ENCODE peak calls at places on chromosomes 3 and 15, in seven cellular contexts. V is fibroblast of mammary gland, L is A549, I is body of pancreas, Y is AG10803, B is ovary, N is lower lobe of right lung. E is an unnamed sample.

GRCh38 chr3:84904819-84905555 is 53.8 kb upstream of the CADM2 start:
- DNase-seq in Y (no peak), I (no peak), B (no peak), N (no peak), V (no peak), L (no peak), E (no peak)

GRCh38 chr3:141653872-141654271 is 84.2 kb upstream of the RNF7 start:
- DNase-seq in V (no peak), L (no peak), I (no peak), Y (no peak), B (no peak), N (no peak), E (no peak)

GRCh38 chr3:155676252-155676981 is 68.5 kb downstream of the PLCH1 start:
- DNase-seq in V (peak), B (no peak), I (peak), L (no peak), Y (peak), N (no peak), E (peak)

GRCh38 chr3:52237659-52238172 is 1.2 kb downstream of the TWF2 start:
- DNase-seq in I (peak), V (peak), B (peak), N (peak), Y (peak), L (peak), E (peak)

GRCh38 chr3:102129774-102130608 is 280.7 kb downstream of the NFKBIZ start:
- DNase-seq in Y (peak), I (peak), N (no peak), B (peak), V (peak), L (peak), E (peak)

GRCh38 chr15:78763796-78764241 is 47.4 kb downstream of the ADAMTS7 start:
- DNase-seq in B (peak), V (no peak), N (peak), L (no peak), Y (no peak), I (no peak), E (no peak)

GRCh38 chr3:133663569-133664313 is 2.0 kb upstream of the TOPBP1 start:
- DNase-seq in L (peak), I (peak), V (peak), B (no peak), Y (peak), N (no peak), E (no peak)

GRCh38 chr3:127652246-127652995 is 20.3 kb upstream of the ABTB1 start:
- DNase-seq in Y (peak), V (peak), B (peak), I (peak), L (peak), N (peak), E (peak)

GRCh38 chr3:101036213-101036618 is 43.0 kb upstream of the ABI3BP start:
- DNase-seq in B (no peak), I (peak), N (no peak), L (peak), Y (peak), V (peak), E (no peak)

GRCh38 chr3:13207578-13207922 is 134.3 kb upstream of the IQSEC1 start:
- DNase-seq in N (peak), Y (no peak), B (no peak), V (no peak), I (no peak), L (no peak), E (no peak)

GRCh38 chr3:195256639-195257453 is 14.1 kb downstream of the XXYLT1 start:
- DNase-seq in V (no peak), N (no peak), L (no peak), B (peak), I (no peak), Y (no peak), E (no peak)

GRCh38 chr15:49521802-49522201 is 98.8 kb downstream of the FGF7 start:
- DNase-seq in Y (no peak), B (no peak), N (no peak), L (no peak), I (no peak), V (peak), E (no peak)

GRCh38 chr3:36244728-36245127 is 135.6 kb upstream of the STAC start:
- DNase-seq in Y (peak), L (no peak), N (no peak), B (no peak), I (no peak), V (peak), E (no peak)

GRCh38 chr3:39989746-39990145 is 180.3 kb downstream of the MYRIP start:
- DNase-seq in I (no peak), N (no peak), L (no peak), Y (no peak), B (no peak), V (no peak), E (no peak)

GRCh38 chr3:108780235-108780634 is 23.0 kb upstream of the RETNLB start:
- DNase-seq in B (no peak), L (no peak), I (no peak), V (no peak), Y (no peak), N (no peak), E (no peak)

GRCh38 chr15:70596354-70597055 is 166.9 kb downstream of the UACA start:
- DNase-seq in N (no peak), I (no peak), Y (peak), V (peak), B (no peak), L (peak), E (no peak)

GRCh38 chr15:84826369-84826823 is 9.2 kb downstream of the ALPK3 start:
- DNase-seq in N (no peak), B (no peak), I (peak), Y (peak), V (peak), L (peak), E (no peak)

GRCh38 chr3:16400143-16400935 is 113.2 kb downstream of the RFTN1 start:
- DNase-seq in I (no peak), B (no peak), Y (no peak), V (no peak), N (no peak), L (no peak), E (no peak)

GRCh38 chr15:78207641-78208340 is 26.6 kb downstream of the ACSBG1 start:
- DNase-seq in Y (no peak), I (no peak), B (no peak), V (no peak), N (no peak), L (no peak), E (no peak)

GRCh38 chr15:55846108-55846707 is 103.3 kb upstream of the PRTG start:
- DNase-seq in N (no peak), V (peak), I (peak), B (peak), Y (peak), L (peak), E (no peak)

GRCh38 chr3:101829066-101829830 is 20.1 kb upstream of the NFKBIZ start:
- DNase-seq in V (peak), B (peak), N (no peak), Y (peak), L (no peak), I (peak), E (peak)

GRCh38 chr3:99925584-99925983 is 107.9 kb downstream of the CMSS1 start:
- DNase-seq in V (peak), Y (peak), N (peak), L (no peak), B (peak), I (peak), E (peak)

GRCh38 chr3:140391041-140391440 is 286.8 kb upstream of the TRIM42 start:
- DNase-seq in L (peak), N (no peak), Y (no peak), B (no peak), V (no peak), I (no peak), E (no peak)

GRCh38 chr3:153906366-153906765 is 214.8 kb upstream of the ARHGEF26 start:
- DNase-seq in B (no peak), L (no peak), V (no peak), Y (no peak), I (no peak), N (no peak), E (no peak)

GRCh38 chr3:52109556-52110380 is 44.5 kb downstream of the POC1A start:
- DNase-seq in I (no peak), B (no peak), L (no peak), Y (no peak), N (peak), V (no peak), E (no peak)

GRCh38 chr3:104411760-104412159 is 954.9 kb upstream of the ALCAM start:
- DNase-seq in I (no peak), B (no peak), L (no peak), Y (peak), V (no peak), N (no peak), E (no peak)

GRCh38 chr3:41026394-41027177 is 172.7 kb upstream of the CTNNB1 start:
- DNase-seq in Y (peak), B (peak), V (peak), N (peak), L (peak), I (peak), E (peak)

GRCh38 chr15:99426431-99427105 is 139.2 kb upstream of the MEF2A start:
- DNase-seq in L (no peak), I (no peak), N (no peak), Y (no peak), B (peak), V (no peak), E (peak)

GRCh38 chr3:189683576-189684255 is 52.5 kb downstream of the TP63 start:
- DNase-seq in B (no peak), V (no peak), Y (no peak), I (no peak), L (no peak), N (no peak), E (no peak)

GRCh38 chr15:27686376-27686775 is 412.7 kb downstream of the OCA2 start:
- DNase-seq in L (no peak), B (no peak), N (no peak), V (no peak), Y (peak), I (no peak), E (no peak)

GRCh38 chr3:123620338-123620737 is 35.5 kb upstream of the HACD2 start:
- DNase-seq in B (no peak), L (no peak), I (no peak), N (no peak), Y (no peak), V (peak), E (no peak)

GRCh38 chr3:123613543-123613942 is 28.7 kb upstream of the HACD2 start:
- DNase-seq in Y (no peak), N (no peak), V (no peak), I (no peak), B (no peak), L (no peak), E (no peak)

GRCh38 chr3:123618076-123618703 is 33.3 kb upstream of the HACD2 start:
- DNase-seq in L (no peak), N (no peak), B (no peak), I (no peak), V (no peak), Y (no peak), E (no peak)

GRCh38 chr3:123618768-123619484 is 34.1 kb upstream of the HACD2 start:
- DNase-seq in N (peak), I (peak), V (peak), L (no peak), B (peak), Y (peak), E (peak)

GRCh38 chr3:123616593-123616992 is 31.7 kb upstream of the HACD2 start:
- DNase-seq in V (no peak), Y (no peak), N (no peak), B (no peak), I (no peak), L (no peak), E (no peak)
- H3K4me3 ChIP-seq in V (no peak), Y (no peak), N (no peak), B (no peak), I (no peak), L (no peak), E (no peak)

DNA sequence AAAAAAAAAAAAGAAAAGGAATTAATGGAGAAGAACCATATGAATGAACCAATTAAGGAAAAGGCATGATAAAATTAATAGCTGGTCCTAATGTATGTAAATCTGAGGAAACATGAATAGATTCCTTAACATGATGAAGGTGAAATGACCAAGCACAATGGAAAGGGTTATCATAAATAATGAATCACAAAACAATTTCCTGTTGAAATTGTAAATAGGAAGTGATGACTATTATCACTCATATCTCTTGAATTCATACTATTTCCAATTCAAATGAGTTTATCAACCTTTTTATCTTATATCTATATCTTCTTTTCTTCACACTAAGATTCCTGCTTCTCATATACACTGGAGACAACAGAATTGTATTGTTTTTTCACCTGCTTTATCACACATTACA is 32.0 kb downstream of the AADACL2 start:
- DNase-seq in B (no peak), Y (no peak), I (no peak), L (no peak), V (no peak), N (no peak), E (no peak)
- TF ChIP-seq CTCF in B (no peak), Y (no peak), I (no peak), L (no peak), V (no peak), N (no peak), E (no peak)

GRCh38 chr3:187919018-187919417 is 173.8 kb upstream of the BCL6 start:
- DNase-seq in V (no peak), B (no peak), N (no peak), Y (no peak), I (no peak), L (no peak), E (no peak)

GRCh38 chr3:187920871-187921270 is 175.6 kb upstream of the BCL6 start:
- DNase-seq in N (no peak), I (no peak), B (peak), Y (peak), V (peak), L (no peak), E (no peak)

GRCh38 chr3:187918081-187918644 is 172.9 kb upstream of the BCL6 start:
- DNase-seq in L (no peak), Y (no peak), B (no peak), N (no peak), I (no peak), V (no peak), E (no peak)

GRCh38 chr3:187919990-187920389 is 174.7 kb upstream of the BCL6 start:
- DNase-seq in Y (no peak), B (no peak), N (no peak), V (peak), I (no peak), L (no peak), E (no peak)

DNA sequence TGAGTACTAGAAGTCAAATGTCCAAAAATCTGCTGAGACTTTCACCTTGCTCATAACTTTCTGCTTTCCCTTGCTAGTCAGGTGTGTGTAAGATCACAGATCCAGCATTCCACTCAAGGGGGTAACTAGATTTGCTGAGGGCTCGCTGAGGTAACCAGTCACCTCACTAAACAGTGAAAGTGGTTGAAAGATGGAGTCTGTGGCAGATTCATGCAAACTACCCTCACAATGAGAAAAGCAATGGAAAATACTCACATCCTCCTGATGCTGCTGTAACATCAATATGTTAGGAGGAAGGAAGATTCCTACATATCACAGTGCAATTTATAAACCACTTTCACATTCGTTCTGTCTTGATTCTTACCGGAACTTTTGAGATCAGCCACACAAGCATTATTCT is 174.3 kb upstream of the BCL6 start:
- DNase-seq in N (no peak), V (no peak), Y (no peak), B (no peak), L (no peak), I (no peak), E (no peak)
- H3K4me3 ChIP-seq in N (no peak), V (no peak), Y (no peak), B (no peak), L (no peak), I (no peak), E (no peak)

DNA sequence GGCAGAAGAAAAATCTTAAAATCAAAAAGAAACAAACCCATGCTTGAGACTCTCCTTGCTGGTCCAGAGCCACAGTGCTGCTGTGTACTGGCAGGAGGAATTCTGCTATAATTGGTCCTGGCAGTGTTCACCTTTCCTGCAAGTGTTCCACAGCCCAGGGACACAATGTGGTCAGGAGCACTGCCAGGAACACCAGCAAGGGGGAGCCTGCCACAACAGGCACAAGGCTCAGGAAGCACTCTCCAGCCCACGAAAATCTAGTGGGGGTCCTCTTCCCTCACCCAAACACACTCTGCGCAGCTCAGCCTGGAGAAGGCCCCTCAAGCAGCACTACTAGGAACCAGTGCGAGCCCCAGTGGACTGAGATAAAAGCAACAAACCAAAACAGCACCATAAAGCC is 92.9 kb downstream of the UBE3A start:
- DNase-seq in V (peak), L (no peak), N (no peak), I (peak), B (no peak), Y (peak), E (peak)
- TF ChIP-seq CTCF in V (peak), L (no peak), N (no peak), I (no peak), B (no peak), Y (peak), E (peak)